ENCODE peak calls at places on chromosome 7, in nine cellular contexts. Q, I, D, E, T, H, P, W and A are unnamed samples.

GRCh38 chr7:128137096-128137655 is 103.9 kb upstream of the LEP start:
- DNase-seq in Q (no peak), I (no peak), D (no peak), E (peak), T (no peak), H (no peak), P (no peak), W (no peak), A (no peak)

GRCh38 chr7:152112829-152113228 is 87.4 kb downstream of the GALNT11 start:
- DNase-seq in Q (no peak), I (no peak), D (no peak), E (no peak), T (no peak), H (no peak), P (no peak), W (no peak), A (no peak)

GRCh38 chr7:94301024-94301588 is 93.6 kb upstream of the COL1A2 start:
- DNase-seq in Q (no peak), I (no peak), D (no peak), E (peak), T (peak), H (no peak), P (no peak), W (no peak), A (peak)

GRCh38 chr7:2516194-2516555 is 3.4 kb upstream of the LFNG start:
- DNase-seq in Q (no peak), I (no peak), D (no peak), E (peak), T (no peak), H (no peak), P (no peak), W (no peak), A (no peak)

GRCh38 chr7:29194594-29195417 is at the start of gene CHN2:
- DNase-seq in Q (no peak), I (peak), D (peak), E (peak), T (peak), H (peak), P (peak), W (peak), A (peak)

GRCh38 chr7:74033372-74034311 is 5.7 kb downstream of the ELN start:
- DNase-seq in Q (no peak), I (no peak), D (no peak), E (peak), T (peak), H (no peak), P (no peak), W (no peak), A (peak)

GRCh38 chr7:106774768-106775551 is 90.1 kb upstream of the PIK3CG start:
- DNase-seq in Q (no peak), I (no peak), D (no peak), E (peak), T (peak), H (no peak), P (peak), W (peak), A (no peak)

GRCh38 chr7:90988996-90989765 is 275.1 kb upstream of the FZD1 start:
- DNase-seq in Q (no peak), I (no peak), D (no peak), E (no peak), T (no peak), H (no peak), P (no peak), W (no peak), A (no peak)

GRCh38 chr7:98745722-98746318 is 124.0 kb downstream of the TMEM130 start:
- DNase-seq in Q (peak), I (peak), D (peak), E (peak), T (peak), H (peak), P (peak), W (peak), A (peak)

GRCh38 chr7:141945356-141945755 is 1.4 kb downstream of the CLEC5A start:
- DNase-seq in Q (no peak), I (no peak), D (no peak), E (peak), T (no peak), H (no peak), P (no peak), W (no peak), A (no peak)

GRCh38 chr7:10708447-10708846 is 265.2 kb upstream of the PHF14 start:
- DNase-seq in Q (no peak), I (no peak), D (no peak), E (no peak), T (no peak), H (peak), P (no peak), W (no peak), A (no peak)

GRCh38 chr7:35624299-35625186 is 70.4 kb downstream of the HERPUD2 start:
- DNase-seq in Q (no peak), I (peak), D (peak), E (peak), T (no peak), H (peak), P (peak), W (peak), A (peak)

GRCh38 chr7:100493476-100494264 is 9.9 kb downstream of the NYAP1 start:
- DNase-seq in Q (peak), I (no peak), D (peak), E (no peak), T (peak), H (no peak), P (peak), W (peak), A (peak)

GRCh38 chr7:79719216-79719615 is 265.7 kb upstream of the MAGI2 start:
- DNase-seq in Q (no peak), I (no peak), D (no peak), E (no peak), T (no peak), H (no peak), P (no peak), W (no peak), A (no peak)

GRCh38 chr7:43018446-43018845 is 86.3 kb downstream of the MRPL32 start:
- DNase-seq in Q (no peak), I (no peak), D (no peak), E (peak), T (no peak), H (no peak), P (no peak), W (no peak), A (no peak)

GRCh38 chr7:17275749-17276671 is 22.4 kb upstream of the AHR start:
- DNase-seq in Q (no peak), I (no peak), D (no peak), E (peak), T (no peak), H (no peak), P (no peak), W (no peak), A (no peak)

GRCh38 chr7:123070702-123071286 is 75.3 kb upstream of the TAS2R16 start:
- DNase-seq in Q (no peak), I (no peak), D (no peak), E (no peak), T (no peak), H (no peak), P (no peak), W (no peak), A (no peak)

GRCh38 chr7:117673839-117674238 is 194.0 kb downstream of the CFTR start:
- DNase-seq in Q (no peak), I (no peak), D (no peak), E (no peak), T (no peak), H (peak), P (no peak), W (no peak), A (no peak)